ENCODE peak calls at places on chromosomes 1 and 21, in seven cellular contexts. H, X, Y, W, G, A and B are unnamed samples.

GRCh38 chr1:107362468-107362867 is 221.6 kb downstream of the NTNG1 start:
- DNase-seq in H (no peak), X (no peak), Y (no peak), W (no peak), G (no peak), A (no peak), B (no peak)

GRCh38 chr1:18539171-18539570 is 58.4 kb downstream of the KLHDC7A start:
- DNase-seq in H (peak; percentile 34), X (no peak), Y (no peak), W (no peak), G (no peak), A (peak; percentile 92), B (no peak)

GRCh38 chr1:209527372-209527771 is 56.1 kb upstream of the CAMK1G start:
- DNase-seq in H (no peak), X (peak; percentile 39), Y (no peak), W (no peak), G (no peak), A (no peak), B (peak; percentile 55)

GRCh38 chr1:100950776-100951175 is 54.9 kb downstream of the SLC30A7 start:
- DNase-seq in H (no peak), X (peak; percentile 80), Y (no peak), W (peak; percentile 25), G (no peak), A (no peak), B (no peak)

GRCh38 chr1:10728595-10729410 is 67.6 kb downstream of the CASZ1 start:
- DNase-seq in H (no peak), X (no peak), Y (no peak), W (no peak), G (no peak), A (peak; percentile 58), B (no peak)

GRCh38 chr1:73593804-73594203 is 604.2 kb downstream of the LRRIQ3 start:
- DNase-seq in H (no peak), X (peak; percentile 34), Y (no peak), W (peak; percentile 1), G (no peak), A (no peak), B (peak; percentile 67)

GRCh38 chr1:56216173-56216572 is 363.2 kb downstream of the PLPP3 start:
- DNase-seq in H (no peak), X (peak; percentile 27), Y (no peak), W (no peak), G (no peak), A (no peak), B (no peak)

GRCh38 chr1:182338806-182339370 is 52.7 kb downstream of the GLUL start:
- DNase-seq in H (no peak), X (no peak), Y (no peak), W (no peak), G (no peak), A (no peak), B (no peak)

GRCh38 chr1:156845055-156845952 is 13.6 kb downstream of the INSRR start:
- DNase-seq in H (peak; percentile 56), X (no peak), Y (no peak), W (peak; percentile 43), G (no peak), A (no peak), B (no peak)

GRCh38 chr1:75203415-75204277 is 69.5 kb downstream of the LHX8 start:
- DNase-seq in H (no peak), X (peak; percentile 26), Y (no peak), W (peak; percentile 60), G (no peak), A (no peak), B (peak; percentile 47)

GRCh38 chr1:173475564-173476196 is 1.5 kb upstream of the PRDX6 start:
- DNase-seq in H (no peak), X (peak; percentile 80), Y (no peak), W (peak; percentile 9), G (no peak), A (no peak), B (peak; percentile 68)

GRCh38 chr1:26363549-26364448 is 8.8 kb downstream of the ZNF683 start:
- DNase-seq in H (peak; percentile 94), X (peak; percentile 42), Y (no peak), W (peak; percentile 92), G (peak; percentile 79), A (peak; percentile 81), B (peak; percentile 51)

GRCh38 chr1:24457866-24458265 is 42.3 kb downstream of the NIPAL3 start:
- DNase-seq in H (no peak), X (no peak), Y (no peak), W (no peak), G (no peak), A (no peak), B (no peak)

GRCh38 chr1:109218516-109218915 is 4.8 kb downstream of the SARS1 start:
- DNase-seq in H (no peak), X (no peak), Y (no peak), W (no peak), G (no peak), A (peak; percentile 24), B (no peak)

GRCh38 chr1:63917571-63918394 is 144.0 kb downstream of the ROR1 start:
- DNase-seq in H (no peak), X (peak; percentile 47), Y (no peak), W (no peak), G (no peak), A (no peak), B (no peak)

GRCh38 chr1:157050836-157051235 is 5.3 kb upstream of the ARHGEF11 start:
- DNase-seq in H (no peak), X (no peak), Y (no peak), W (no peak), G (no peak), A (no peak), B (no peak)

GRCh38 chr1:112704908-112705627 is 1.9 kb downstream of the RHOC start:
- DNase-seq in H (peak; percentile 63), X (peak; percentile 93), Y (no peak), W (peak; percentile 95), G (peak; percentile 90), A (peak; percentile 93), B (peak; percentile 98)

GRCh38 chr1:242454262-242455051 is 70.0 kb downstream of the PLD5 start:
- DNase-seq in H (no peak), X (peak; percentile 27), Y (no peak), W (peak; percentile 62), G (no peak), A (no peak), B (peak; percentile 25)

GRCh38 chr1:225549821-225550220 is 103.1 kb downstream of the ENAH start:
- DNase-seq in H (no peak), X (no peak), Y (no peak), W (no peak), G (no peak), A (no peak), B (no peak)

GRCh38 chr1:117535776-117536175 is 70.1 kb upstream of the TENT5C start:
- DNase-seq in H (no peak), X (no peak), Y (no peak), W (no peak), G (no peak), A (no peak), B (no peak)

GRCh38 chr1:28926629-28927441 is 12.5 kb downstream of the EPB41 start:
- DNase-seq in H (no peak), X (no peak), Y (no peak), W (no peak), G (no peak), A (no peak), B (no peak)

GRCh38 chr1:230413061-230413460 is 13.1 kb downstream of the PGBD5 start:
- DNase-seq in H (no peak), X (no peak), Y (no peak), W (no peak), G (no peak), A (no peak), B (no peak)

GRCh38 chr1:241641748-241642592 is 1.8 kb upstream of the CHML start:
- DNase-seq in H (no peak), X (peak; percentile 59), Y (no peak), W (no peak), G (no peak), A (no peak), B (peak; percentile 55)

GRCh38 chr21:25107708-25108107 is 499.6 kb downstream of the MRPL39 start:
- DNase-seq in H (no peak), X (peak; percentile 98), Y (no peak), W (no peak), G (no peak), A (no peak), B (peak; percentile 83)

GRCh38 chr1:244735404-244735803 is 82.5 kb downstream of the DESI2 start:
- DNase-seq in H (no peak), X (no peak), Y (no peak), W (no peak), G (no peak), A (no peak), B (peak; percentile 62)

GRCh38 chr1:186194107-186194756 is 180.8 kb downstream of the TPR start:
- DNase-seq in H (no peak), X (no peak), Y (no peak), W (no peak), G (no peak), A (no peak), B (no peak)

GRCh38 chr1:190957565-190957964 is 479.9 kb upstream of the BRINP3 start:
- DNase-seq in H (no peak), X (no peak), Y (no peak), W (no peak), G (no peak), A (no peak), B (no peak)

GRCh38 chr21:45596704-45597318 is 46.7 kb upstream of the PCBP3 start:
- DNase-seq in H (peak; percentile 89), X (no peak), Y (no peak), W (peak; percentile 82), G (peak; percentile 70), A (peak; percentile 84), B (no peak)

GRCh38 chr1:204150702-204151561 is 912 bp downstream of the ETNK2 start:
- DNase-seq in H (no peak), X (no peak), Y (no peak), W (no peak), G (no peak), A (peak; percentile 49), B (no peak)

GRCh38 chr1:82778612-82779011 is 977.9 kb downstream of the ADGRL2 start:
- DNase-seq in H (no peak), X (no peak), Y (no peak), W (peak; percentile 7), G (no peak), A (no peak), B (peak; percentile 8)
- TF ChIP-seq CTCF in H (no peak), X (peak; percentile 28), Y (no peak), W (no peak), G (peak; percentile 15), A (peak; percentile 26), B (peak; percentile 57)

DNA sequence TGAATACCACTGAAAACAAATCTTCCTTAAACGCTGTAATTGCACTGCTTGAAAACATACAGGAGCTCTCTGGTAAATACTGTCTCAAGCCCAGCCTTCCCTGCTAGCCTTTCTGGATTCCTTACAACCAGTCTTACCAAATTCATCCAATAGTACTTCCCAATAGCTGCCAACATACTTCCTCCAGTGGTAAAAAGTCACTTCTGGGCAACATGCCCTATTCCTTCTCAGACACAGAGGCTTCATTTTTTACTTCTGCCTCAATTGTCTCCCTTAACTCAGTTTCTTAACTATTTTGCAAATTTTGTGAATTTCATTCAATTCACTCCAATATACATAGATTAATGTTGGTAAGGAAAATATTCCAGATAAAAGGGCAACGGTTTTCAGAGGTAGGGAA is 166.3 kb downstream of the TBX15 start:
- DNase-seq in H (no peak), X (no peak), Y (no peak), W (no peak), G (no peak), A (no peak), B (no peak)
- H3K27ac ChIP-seq in H (no peak overlapping the region), X (no peak overlapping the region), Y (no peak overlapping the region), W (no peak overlapping the region), G (no peak overlapping the region), A (no peak overlapping the region), B (no peak overlapping the region)

GRCh38 chr1:12175456-12175797 is 8.6 kb downstream of the TNFRSF1B start:
- DNase-seq in H (no peak), X (no peak), Y (no peak), W (no peak), G (no peak), A (no peak), B (no peak)
- H3K27me3 ChIP-seq in H (no peaks in the 10 kb centered on the region), X (no peaks in the 10 kb centered on the region), Y (no peaks in the 10 kb centered on the region), W (no peaks in the 10 kb centered on the region), G (peaks cover 14% of the 10 kb centered on the region), A (no peaks in the 10 kb centered on the region), B (peaks cover 26% of the 10 kb centered on the region)

GRCh38 chr1:235328271-235329138 is at the start of gene GGPS1:
- DNase-seq in H (peak; percentile 99), X (peak; percentile 99), Y (peak; percentile 93), W (peak; percentile 99), G (peak; percentile 98), A (peak; percentile 98), B (peak; percentile 99)
- TF ChIP-seq CTCF in H (no peak), X (peak; percentile 14), Y (peak; percentile 16), W (no peak), G (peak; percentile 27), A (no peak), B (no peak)